ENCODE peak calls at places on chromosomes 2 and 18, in four cellular contexts. One of them, this sample, is unnamed.

GRCh38 chr2:145460151-145460550 is 940.2 kb upstream of the ZEB2 start:
- DNase-seq in A549: no peak
- DNase-seq in IMR-90: peak; percentile 7
- DNase-seq in heart left ventricle: no peak
- DNase-seq in this sample: no peak

GRCh38 chr2:191957996-191958860 is 111.3 kb upstream of the CAVIN2 start:
- DNase-seq in A549: no peak
- DNase-seq in IMR-90: no peak
- DNase-seq in heart left ventricle: no peak
- DNase-seq in this sample: no peak

GRCh38 chr18:26448714-26449159 is 99.6 kb downstream of the KCTD1 start:
- DNase-seq in heart left ventricle: no peak
- DNase-seq in A549: no peak
- DNase-seq in IMR-90: no peak
- DNase-seq in this sample: no peak

GRCh38 chr2:239295377-239296019 is 105.3 kb downstream of the HDAC4 start:
- DNase-seq in IMR-90: no peak
- DNase-seq in heart left ventricle: no peak
- DNase-seq in A549: no peak
- DNase-seq in this sample: no peak

GRCh38 chr2:197674546-197674945 is 841 bp downstream of the RFTN2 start:
- DNase-seq in IMR-90: peak; percentile 26
- DNase-seq in heart left ventricle: no peak
- DNase-seq in A549: no peak
- DNase-seq in this sample: no peak

GRCh38 chr2:228798931-228799588 is 472.0 kb downstream of the PID1 start:
- DNase-seq in IMR-90: no peak
- DNase-seq in A549: no peak
- DNase-seq in heart left ventricle: no peak
- DNase-seq in this sample: no peak

GRCh38 chr2:18273205-18273604 is 287.2 kb downstream of the RDH14 start:
- DNase-seq in IMR-90: no peak
- DNase-seq in heart left ventricle: no peak
- DNase-seq in A549: no peak
- DNase-seq in this sample: no peak

GRCh38 chr18:58045265-58046086 is 1.4 kb downstream of the NEDD4L start:
- DNase-seq in A549: no peak
- DNase-seq in IMR-90: peak; percentile 31
- DNase-seq in heart left ventricle: no peak
- DNase-seq in this sample: peak; percentile 78

GRCh38 chr2:54757496-54757895 is 34.0 kb downstream of the EML6 start:
- DNase-seq in IMR-90: peak; percentile 24
- DNase-seq in heart left ventricle: no peak
- DNase-seq in A549: no peak
- DNase-seq in this sample: no peak

GRCh38 chr18:79580481-79581171 is 99.0 kb upstream of the CTDP1 start:
- DNase-seq in IMR-90: no peak
- DNase-seq in heart left ventricle: peak; percentile 45
- DNase-seq in A549: no peak
- DNase-seq in this sample: peak; percentile 4

GRCh38 chr18:61572871-61573270 is 239.6 kb downstream of the CDH20 start:
- DNase-seq in A549: no peak
- DNase-seq in IMR-90: peak; percentile 58
- DNase-seq in heart left ventricle: no peak
- DNase-seq in this sample: no peak

GRCh38 chr2:109382236-109382930 is 231.4 kb downstream of the SEPTIN10 start:
- DNase-seq in IMR-90: peak; percentile 20
- DNase-seq in A549: no peak
- DNase-seq in heart left ventricle: no peak
- DNase-seq in this sample: no peak

GRCh38 chr2:242011991-242012764 is 142.6 kb downstream of the RTP5 start:
- DNase-seq in heart left ventricle: no peak
- DNase-seq in IMR-90: no peak
- DNase-seq in A549: no peak
- DNase-seq in this sample: peak; percentile 7

GRCh38 chr2:128310761-128311160 is 7.9 kb downstream of the HS6ST1 start:
- DNase-seq in A549: no peak
- DNase-seq in heart left ventricle: no peak
- DNase-seq in IMR-90: no peak
- DNase-seq in this sample: no peak

GRCh38 chr2:29130295-29130694 is 15.1 kb downstream of the CLIP4 start:
- DNase-seq in heart left ventricle: no peak
- DNase-seq in IMR-90: peak; percentile 91
- DNase-seq in A549: peak; percentile 41
- DNase-seq in this sample: no peak

GRCh38 chr2:103788875-103789715 is 1027.3 kb downstream of the TMEM182 start:
- DNase-seq in heart left ventricle: no peak
- DNase-seq in IMR-90: no peak
- DNase-seq in A549: no peak
- DNase-seq in this sample: no peak

GRCh38 chr2:25619187-25619586 is 54.2 kb downstream of the DTNB start:
- DNase-seq in A549: no peak
- DNase-seq in heart left ventricle: no peak
- DNase-seq in IMR-90: no peak
- DNase-seq in this sample: no peak
- H3K27ac ChIP-seq in A549: no peak overlapping the region
- H3K27ac ChIP-seq in heart left ventricle: no peak overlapping the region
- H3K27ac ChIP-seq in IMR-90: no peak overlapping the region
- H3K27ac ChIP-seq in this sample: no peak overlapping the region

GRCh38 chr2:223837290-223838061 is at the start of gene AP1S3:
- DNase-seq in IMR-90: peak; percentile 38
- DNase-seq in heart left ventricle: peak; percentile 68
- DNase-seq in A549: peak; percentile 87
- DNase-seq in this sample: peak; percentile 88

GRCh38 chr2:223835701-223836532 is 1.5 kb downstream of the AP1S3 start:
- DNase-seq in A549: no peak
- DNase-seq in IMR-90: no peak
- DNase-seq in heart left ventricle: no peak
- DNase-seq in this sample: peak; percentile 31

GRCh38 chr2:223829128-223829527 is 8.3 kb downstream of the AP1S3 start:
- DNase-seq in A549: no peak
- DNase-seq in heart left ventricle: no peak
- DNase-seq in IMR-90: no peak
- DNase-seq in this sample: no peak

DNA sequence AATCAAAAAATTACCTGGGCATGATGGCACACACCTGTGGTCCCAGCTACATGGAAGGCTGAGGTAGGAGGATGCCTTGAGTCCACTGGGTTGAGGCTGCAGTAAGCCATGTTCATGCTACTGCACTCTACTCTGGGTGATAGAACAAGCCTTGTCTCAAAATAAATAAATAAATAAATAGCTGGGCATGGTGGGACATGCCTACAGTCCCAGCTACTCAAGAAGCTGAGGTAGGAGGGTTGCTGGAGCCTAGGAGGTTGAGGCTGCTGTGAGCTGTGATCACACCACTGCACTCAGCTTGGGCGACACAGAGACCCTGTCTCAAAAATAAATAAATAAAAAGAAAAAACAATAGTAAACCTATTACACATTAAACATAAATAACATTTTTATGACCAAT is 3.0 kb downstream of the AP1S3 start:
- DNase-seq in IMR-90: no peak
- DNase-seq in heart left ventricle: no peak
- DNase-seq in A549: no peak
- DNase-seq in this sample: no peak
- H3K4me3 ChIP-seq in IMR-90: no peak overlapping the region
- H3K4me3 ChIP-seq in heart left ventricle: no peak overlapping the region
- H3K4me3 ChIP-seq in A549: no peak overlapping the region
- H3K4me3 ChIP-seq in this sample: no peak overlapping the region

DNA sequence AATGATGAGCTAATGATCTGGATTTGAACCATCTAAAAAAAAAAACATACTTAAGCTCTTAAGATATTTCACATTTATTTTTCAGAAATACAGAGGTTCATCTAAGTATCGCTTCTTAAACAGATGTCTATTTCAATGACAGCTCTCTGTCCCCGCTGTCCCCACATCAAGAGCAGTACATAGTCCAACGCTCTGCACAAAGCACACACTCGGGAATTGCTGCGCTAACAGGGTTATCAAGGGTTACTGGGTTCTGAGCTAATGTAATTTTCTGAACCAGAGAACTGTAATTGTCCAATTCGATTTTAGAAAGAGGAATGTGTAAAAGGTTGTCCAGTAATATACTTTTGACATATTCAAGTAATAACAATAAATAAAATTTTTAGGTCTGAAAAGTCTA is 58.8 kb upstream of the ST8SIA5 start:
- DNase-seq in heart left ventricle: no peak
- DNase-seq in A549: no peak
- DNase-seq in IMR-90: no peak
- DNase-seq in this sample: no peak
- TF ChIP-seq POLR2A in heart left ventricle: no peak
- TF ChIP-seq POLR2A in A549: no peak
- TF ChIP-seq POLR2A in IMR-90: no peak
- TF ChIP-seq POLR2A in this sample: no peak

GRCh38 chr2:240597054-240597418 is 10.5 kb downstream of the CAPN10 start:
- DNase-seq in heart left ventricle: peak; percentile 58
- DNase-seq in IMR-90: no peak
- DNase-seq in A549: no peak
- DNase-seq in this sample: no peak
- H3K27ac ChIP-seq in heart left ventricle: peak overlapping the region; percentile 17
- H3K27ac ChIP-seq in IMR-90: no peak overlapping the region
- H3K27ac ChIP-seq in A549: no peak overlapping the region
- H3K27ac ChIP-seq in this sample: no peak overlapping the region

DNA sequence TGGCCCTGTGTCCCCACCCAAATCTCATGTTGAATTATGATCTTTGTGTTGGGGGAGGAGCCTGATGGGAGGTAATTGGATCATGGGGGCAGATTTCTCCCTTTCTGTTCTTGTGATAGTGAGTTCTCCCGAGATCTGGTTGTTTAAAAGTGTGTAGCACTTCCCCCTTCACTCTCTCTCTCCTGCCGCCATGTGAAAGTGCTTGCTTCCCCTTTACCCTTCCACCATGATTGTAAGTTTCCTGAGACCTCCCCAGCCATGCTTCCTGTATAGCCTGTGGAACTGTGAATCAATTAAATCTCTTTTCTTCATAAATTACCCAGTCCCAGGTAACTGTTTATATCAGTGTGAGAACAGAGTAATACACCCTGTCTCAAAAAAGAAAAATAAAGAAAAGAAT is 25.5 kb downstream of the LRRFIP1 start:
- DNase-seq in IMR-90: no peak
- DNase-seq in heart left ventricle: no peak
- DNase-seq in A549: no peak
- DNase-seq in this sample: no peak
- H3K4me3 ChIP-seq in IMR-90: no peak overlapping the region
- H3K4me3 ChIP-seq in heart left ventricle: no peak overlapping the region
- H3K4me3 ChIP-seq in A549: no peak overlapping the region
- H3K4me3 ChIP-seq in this sample: no peak overlapping the region

GRCh38 chr2:195657634-195658540 is 861 bp downstream of the SLC39A10 start:
- DNase-seq in A549: peak; percentile 23
- DNase-seq in IMR-90: peak; percentile 87
- DNase-seq in heart left ventricle: peak; percentile 78
- DNase-seq in this sample: peak; percentile 73
- TF ChIP-seq POLR2A in A549: no peak
- TF ChIP-seq POLR2A in IMR-90: peak; percentile 78
- TF ChIP-seq POLR2A in heart left ventricle: no peak
- TF ChIP-seq POLR2A in this sample: peak; percentile 44

DNA sequence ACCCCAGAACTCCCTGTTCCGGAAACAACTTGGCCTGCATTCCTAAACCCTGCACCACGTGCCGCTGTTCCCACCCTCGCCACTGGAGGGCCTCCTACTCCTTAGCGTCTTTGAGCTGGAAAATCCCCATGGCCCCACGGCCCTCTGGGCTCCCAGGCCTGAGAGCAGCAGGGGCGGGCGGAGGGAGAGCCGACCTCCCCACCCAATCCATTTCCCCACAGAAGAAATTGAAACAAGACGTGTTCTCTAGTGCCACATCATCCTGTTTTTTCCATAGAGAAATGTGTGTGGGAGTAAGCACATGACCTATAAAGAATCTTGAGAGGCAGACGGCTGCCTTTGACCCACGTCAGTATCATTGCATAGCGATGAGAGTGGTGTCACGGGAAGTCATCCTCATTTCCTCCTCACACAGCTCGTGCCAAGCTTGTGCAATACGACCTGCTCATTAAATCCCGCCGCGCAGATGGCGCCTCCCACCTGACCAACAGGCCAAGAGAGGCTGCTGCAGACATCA is 79.2 kb downstream of the LAMA1 start:
- DNase-seq in A549: no peak
- DNase-seq in heart left ventricle: peak; percentile 74
- DNase-seq in IMR-90: peak; percentile 99
- DNase-seq in this sample: peak; percentile 60
- H3K27ac ChIP-seq in A549: no peak overlapping the region
- H3K27ac ChIP-seq in heart left ventricle: peak overlapping the region; percentile 29
- H3K27ac ChIP-seq in IMR-90: peak overlapping the region; percentile 93
- H3K27ac ChIP-seq in this sample: no peak overlapping the region

GRCh38 chr2:201460532-201460931 is 9.0 kb downstream of the STRADB start:
- DNase-seq in heart left ventricle: no peak
- DNase-seq in A549: no peak
- DNase-seq in IMR-90: no peak
- DNase-seq in this sample: no peak

GRCh38 chr2:201452856-201453643 is 1.5 kb downstream of the STRADB start:
- DNase-seq in A549: no peak
- DNase-seq in heart left ventricle: no peak
- DNase-seq in IMR-90: no peak
- DNase-seq in this sample: no peak

GRCh38 chr2:201458381-201458780 is 6.8 kb downstream of the STRADB start:
- DNase-seq in IMR-90: no peak
- DNase-seq in heart left ventricle: no peak
- DNase-seq in A549: no peak
- DNase-seq in this sample: no peak
- H3K4me3 ChIP-seq in IMR-90: no peak overlapping the region
- H3K4me3 ChIP-seq in heart left ventricle: no peak overlapping the region
- H3K4me3 ChIP-seq in A549: no peak overlapping the region
- H3K4me3 ChIP-seq in this sample: no peak overlapping the region

GRCh38 chr2:131151398-131151797 is 46.3 kb downstream of the PLEKHB2 start:
- DNase-seq in IMR-90: no peak
- DNase-seq in heart left ventricle: no peak
- DNase-seq in A549: no peak
- DNase-seq in this sample: no peak
- TF ChIP-seq POLR2A in IMR-90: no peak
- TF ChIP-seq POLR2A in heart left ventricle: no peak
- TF ChIP-seq POLR2A in A549: no peak
- TF ChIP-seq POLR2A in this sample: no peak